ENCODE peak calls at places on chromosomes 5 and 9, in four cellular contexts. Y, B, F and H are unnamed samples.

GRCh38 chr9:33245341-33245740 is 5.4 kb downstream of the SPINK4 start:
- DNase-seq in B (no peak), Y (no peak), F (no peak), H (no peak)

GRCh38 chr5:16737620-16738364 is 121.0 kb upstream of the RETREG1 start:
- DNase-seq in Y (no peak), F (no peak), B (no peak), H (no peak)

GRCh38 chr9:101387871-101388506 is 3.2 kb upstream of the BAAT start:
- DNase-seq in Y (peak; percentile 46), B (peak; percentile 54), F (peak; percentile 17), H (peak; percentile 75)

GRCh38 chr5:172002840-172003512 is 3.5 kb downstream of the FBXW11 start:
- DNase-seq in B (no peak), Y (no peak), F (peak; percentile 14), H (no peak)

GRCh38 chr5:10301266-10301665 is 6.4 kb downstream of the CMBL start:
- DNase-seq in B (no peak), Y (no peak), F (no peak), H (no peak)

GRCh38 chr5:179127136-179128040 is 67.2 kb downstream of the ZNF354C start:
- DNase-seq in Y (no peak), F (no peak), B (no peak), H (no peak)

GRCh38 chr9:34546834-34547827 is 24.3 kb upstream of the ENHO start:
- DNase-seq in F (peak; percentile 65), Y (peak; percentile 70), B (peak; percentile 54), H (peak; percentile 92)

GRCh38 chr9:88691811-88692210 is 156.8 kb downstream of the NXNL2 start:
- DNase-seq in F (no peak), B (no peak), Y (peak; percentile 84), H (peak; percentile 59)

GRCh38 chr5:442335-443238 is at the start of gene EXOC3:
- DNase-seq in B (peak; percentile 86), F (peak; percentile 99), Y (peak; percentile 56), H (peak; percentile 89)

GRCh38 chr9:86253577-86253976 is 5.9 kb downstream of the C9orf153 start:
- DNase-seq in F (no peak), B (no peak), Y (no peak), H (no peak)

GRCh38 chr9:133477992-133478850 is 678 bp downstream of the SLC2A6 start:
- DNase-seq in F (no peak), Y (peak; percentile 17), B (peak; percentile 82), H (peak; percentile 59)

GRCh38 chr5:84393969-84394368 is 9.3 kb upstream of the EDIL3 start:
- DNase-seq in Y (peak; percentile 88), B (no peak), F (no peak), H (peak; percentile 88)

GRCh38 chr5:93894471-93895354 is 153.3 kb upstream of the POU5F2 start:
- DNase-seq in Y (peak; percentile 21), B (no peak), F (peak; percentile 4), H (peak; percentile 40)

DNA sequence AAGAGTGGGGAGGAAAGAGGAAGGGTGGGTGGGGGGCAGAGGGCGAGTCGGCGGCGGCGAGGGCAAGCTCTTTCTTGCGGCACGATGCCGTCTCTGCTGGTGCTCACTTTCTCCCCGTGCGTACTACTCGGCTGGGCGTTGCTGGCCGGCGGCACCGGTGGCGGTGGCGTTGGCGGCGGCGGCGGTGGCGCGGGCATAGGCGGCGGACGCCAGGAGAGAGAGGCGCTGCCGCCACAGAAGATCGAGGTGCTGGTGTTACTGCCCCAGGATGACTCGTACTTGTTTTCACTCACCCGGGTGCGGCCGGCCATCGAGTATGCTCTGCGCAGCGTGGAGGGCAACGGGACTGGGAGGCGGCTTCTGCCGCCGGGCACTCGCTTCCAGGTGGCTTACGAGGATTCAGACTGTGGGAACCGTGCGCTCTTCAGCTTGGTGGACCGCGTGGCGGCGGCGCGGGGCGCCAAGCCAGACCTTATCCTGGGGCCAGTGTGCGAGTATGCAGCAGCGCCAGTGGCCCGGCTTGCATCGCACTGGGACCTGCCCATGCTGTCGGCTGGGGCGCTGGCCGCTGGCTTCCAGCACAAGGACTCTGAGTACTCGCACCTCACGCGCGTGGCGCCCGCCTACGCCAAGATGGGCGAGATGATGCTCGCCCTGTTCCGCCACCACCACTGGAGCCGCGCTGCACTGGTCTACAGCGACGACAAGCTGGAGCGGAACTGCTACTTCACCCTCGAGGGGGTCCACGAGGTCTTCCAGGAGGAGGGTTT is 757 bp downstream of the NPR3 start:
- DNase-seq in F (peak; percentile 27), Y (peak; percentile 49), B (no peak), H (peak; percentile 85)
- H3K4me3 ChIP-seq in F (peak overlapping the region; percentile 77), Y (peak overlapping the region; percentile 72), B (no peak overlapping the region), H (peak overlapping the region; percentile 90)

GRCh38 chr9:94174164-94174563 is 84.9 kb upstream of the ZNF169 start:
- DNase-seq in Y (no peak), F (no peak), B (no peak), H (no peak)
- H3K36me3 ChIP-seq in Y (peaks cover 19% of the 10 kb centered on the region), F (peaks cover 78% of the 10 kb centered on the region), B (peaks cover 97% of the 10 kb centered on the region), H (peaks cover 54% of the 10 kb centered on the region)

GRCh38 chr5:150575745-150576448 is 64.6 kb upstream of the SYNPO start:
- DNase-seq in Y (no peak), B (no peak), F (no peak), H (no peak)

GRCh38 chr5:150576449-150576949 is 64.0 kb upstream of the SYNPO start:
- DNase-seq in B (no peak), F (no peak), Y (no peak), H (no peak)

GRCh38 chr5:150573216-150573615 is 65.3 kb downstream of the NDST1 start:
- DNase-seq in B (no peak), F (no peak), Y (no peak), H (no peak)

GRCh38 chr5:150573867-150574817 is 66.2 kb downstream of the NDST1 start:
- DNase-seq in F (peak; percentile 59), Y (no peak), B (no peak), H (peak; percentile 24)

GRCh38 chr5:150574818-150575537 is 65.5 kb upstream of the SYNPO start:
- DNase-seq in B (no peak), F (peak; percentile 97), Y (no peak), H (no peak)
- H2AFZ ChIP-seq in B (no peak overlapping the region), F (peak overlapping the region; percentile 86), Y (no peak overlapping the region), H (no peak overlapping the region)

DNA sequence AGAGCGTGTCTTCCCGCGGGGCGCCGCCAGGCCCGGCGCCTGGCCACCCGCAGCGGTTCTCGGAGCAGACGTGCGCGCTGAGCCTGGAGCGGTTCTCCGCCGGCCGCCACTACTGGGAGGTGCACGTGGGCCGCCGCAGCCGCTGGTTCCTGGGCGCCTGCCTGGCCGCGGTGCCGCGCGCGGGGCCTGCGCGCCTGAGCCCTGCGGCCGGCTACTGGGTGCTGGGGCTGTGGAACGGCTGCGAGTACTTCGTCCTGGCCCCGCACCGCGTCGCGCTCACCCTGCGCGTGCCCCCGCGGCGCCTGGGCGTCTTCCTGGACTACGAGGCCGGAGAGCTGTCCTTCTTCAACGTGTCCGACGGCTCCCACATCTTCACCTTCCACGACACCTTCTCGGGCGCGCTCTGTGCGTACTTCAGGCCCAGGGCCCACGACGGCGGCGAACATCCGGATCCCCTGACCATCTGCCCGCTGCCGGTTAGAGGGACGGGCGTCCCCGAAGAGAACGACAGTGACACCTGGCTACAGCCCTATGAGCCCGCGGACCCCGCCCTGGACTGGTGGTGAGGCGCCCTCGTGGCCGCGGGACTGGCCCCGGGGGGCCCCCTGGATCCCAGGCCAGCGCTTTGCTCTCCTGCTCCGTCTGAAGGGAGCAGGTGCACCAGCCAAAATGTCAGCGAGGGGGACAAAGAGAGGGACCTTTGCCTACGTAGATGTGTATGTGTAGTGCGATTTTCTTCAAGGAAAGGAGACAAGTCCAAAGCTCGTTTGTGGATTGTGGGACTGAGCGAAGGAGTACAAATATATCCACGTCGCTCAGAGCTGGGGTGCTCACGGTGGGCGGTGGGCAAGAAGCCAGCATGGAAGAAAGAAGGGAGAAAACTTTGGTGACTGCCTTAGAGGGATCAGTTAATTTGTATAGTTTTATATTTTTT is 19.5 kb downstream of the BTNL9 start:
- DNase-seq in F (no peak), Y (no peak), B (no peak), H (no peak)
- H3K4me3 ChIP-seq in F (no peak overlapping the region), Y (no peak overlapping the region), B (no peak overlapping the region), H (no peak overlapping the region)

DNA sequence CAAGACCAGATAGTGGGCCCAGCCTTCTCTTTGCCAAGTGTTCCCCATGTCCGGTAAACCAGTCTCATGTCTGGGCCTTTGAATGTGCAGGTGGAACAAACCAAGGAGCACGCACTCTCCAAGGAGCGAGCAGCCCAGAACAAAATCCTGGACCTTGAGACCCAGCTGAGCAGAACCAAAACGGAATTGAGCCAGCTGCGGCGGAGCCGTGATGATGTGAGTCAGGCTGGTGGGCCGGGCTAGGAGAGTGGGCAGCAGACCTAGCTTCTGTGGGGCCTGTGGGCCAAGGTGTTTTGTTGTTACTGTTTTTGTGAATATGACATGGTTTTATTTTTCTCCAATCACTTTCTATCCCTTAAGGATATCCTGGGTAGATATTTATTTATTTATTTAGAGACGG is 5.6 kb upstream of the GLE1 start:
- DNase-seq in F (no peak), Y (no peak), B (no peak), H (no peak)
- H3K36me3 ChIP-seq in F (peaks cover 36% of the 10 kb centered on the region), Y (peaks cover 41% of the 10 kb centered on the region), B (peaks cover 83% of the 10 kb centered on the region), H (peaks cover 14% of the 10 kb centered on the region)

DNA sequence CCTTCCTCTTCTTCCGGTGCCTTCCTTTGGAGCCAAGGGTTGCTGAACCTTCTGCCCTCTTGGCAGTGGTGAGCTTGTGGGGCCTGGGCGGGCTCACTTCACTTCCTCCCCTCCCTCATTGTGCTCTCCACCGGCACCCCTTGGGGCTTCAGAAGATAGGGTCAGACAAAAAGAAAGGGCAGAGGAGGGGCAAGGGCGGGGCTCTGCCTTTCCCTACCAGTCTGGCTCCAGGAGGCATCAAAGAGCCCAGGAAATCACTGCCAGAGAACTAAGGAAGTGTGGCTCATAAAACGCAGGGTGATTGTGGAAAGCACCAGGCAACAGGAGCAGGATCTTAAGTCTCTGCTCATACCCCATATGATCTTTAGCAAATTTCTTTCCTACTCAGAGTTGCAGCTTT is 34.8 kb downstream of the ACOT12 start:
- DNase-seq in F (no peak), B (no peak), Y (no peak), H (no peak)
- H2AFZ ChIP-seq in F (no peak overlapping the region), B (no peak overlapping the region), Y (no peak overlapping the region), H (no peak overlapping the region)

DNA sequence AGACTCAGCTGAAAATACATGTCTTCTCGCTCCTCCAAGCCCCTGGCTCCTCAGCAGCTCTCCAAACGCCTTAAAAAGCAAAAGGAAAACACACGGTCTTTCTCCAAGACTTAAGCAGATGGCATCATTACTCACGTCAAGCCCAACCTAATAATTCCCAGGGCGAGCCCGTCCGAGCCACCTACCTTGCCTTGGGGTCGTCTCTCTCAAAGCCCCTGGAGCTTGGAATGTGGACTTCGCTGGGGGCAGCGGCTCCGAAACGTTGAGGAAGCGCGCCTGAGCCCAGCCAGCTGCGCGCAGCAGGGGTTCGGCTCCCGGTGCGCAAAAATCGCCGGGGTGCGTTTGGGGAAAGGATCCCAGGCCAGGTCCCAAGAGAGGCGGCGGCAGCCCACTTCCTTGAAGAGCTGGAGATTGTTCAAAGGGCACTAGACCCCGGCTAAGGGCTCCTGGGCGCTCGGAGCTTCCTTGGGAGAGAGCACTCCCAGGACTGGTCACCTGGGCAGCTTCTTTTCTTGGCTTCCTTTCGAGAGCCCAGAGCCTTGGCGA is 395 bp downstream of the DRD1 start:
- DNase-seq in Y (no peak), F (peak; percentile 29), B (no peak), H (peak; percentile 6)
- H3K4me3 ChIP-seq in Y (no peak overlapping the region), F (no peak overlapping the region), B (no peak overlapping the region), H (no peak overlapping the region)